ENCODE peak calls at places on chromosome X, in ten cellular contexts. Z is left lung; U is upper lobe of right lung; J is nucleus accumbens; F is NAMALWA; S is WERI-Rb-1; B is PC-9; Q is left cardiac atrium; A is CD4-positive, CD25-positive, alpha-beta regulatory T cell; I is pons. X is an unnamed sample.

GRCh38 chrX:154373340-154374306 is 811 bp downstream of the FLNA start:
- DNase-seq in I (peak), J (no peak), A (no peak), B (peak), U (peak), Z (peak), F (no peak), Q (peak), S (peak), X (peak)

GRCh38 chrX:146238173-146238572 is 420.5 kb downstream of the SLITRK2 start:
- DNase-seq in F (no peak), U (no peak), S (no peak), B (no peak), Q (no peak), I (no peak), A (no peak), J (no peak), Z (no peak), X (no peak)

GRCh38 chrX:31555506-31555905 is 483.7 kb upstream of the FTHL17 start:
- DNase-seq in F (no peak), S (no peak), Z (no peak), J (no peak), B (no peak), U (no peak), A (no peak), Q (no peak), I (no peak), X (no peak)

GRCh38 chrX:14753436-14753835 is 119.4 kb downstream of the FANCB start:
- DNase-seq in S (no peak), F (no peak), Z (no peak), A (no peak), Q (no peak), U (no peak), J (no peak), I (no peak), B (no peak), X (no peak)

GRCh38 chrX:111098874-111099273 is 2.9 kb downstream of the PAK3 start:
- DNase-seq in B (peak), F (peak), S (peak), A (peak), U (peak), Q (peak), J (peak), Z (peak), I (no peak), X (peak)

GRCh38 chrX:114635986-114636385 is 52.1 kb downstream of the HTR2C start:
- DNase-seq in I (no peak), S (no peak), F (no peak), B (no peak), Q (no peak), A (no peak), Z (no peak), U (no peak), J (no peak), X (no peak)

GRCh38 chrX:123807825-123808416 is 51.9 kb upstream of the XIAP start:
- DNase-seq in S (no peak), I (no peak), U (no peak), Z (no peak), Q (no peak), A (no peak), J (no peak), F (no peak), B (no peak), X (no peak)

GRCh38 chrX:3532571-3532970 is 180.9 kb downstream of the PRKX start:
- DNase-seq in I (no peak), U (no peak), B (no peak), Z (no peak), F (no peak), S (no peak), A (no peak), J (no peak), Q (no peak), X (no peak)

GRCh38 chrX:107629533-107629909 is 1.2 kb downstream of the PRPS1 start:
- DNase-seq in U (no peak), Q (no peak), J (no peak), S (no peak), F (peak), B (no peak), I (peak), A (no peak), Z (no peak), X (no peak)

GRCh38 chrX:113935516-113935915 is 648.4 kb upstream of the HTR2C start:
- DNase-seq in Z (no peak), U (no peak), I (no peak), A (no peak), B (no peak), J (no peak), F (no peak), Q (no peak), S (no peak), X (no peak)

GRCh38 chrX:106608016-106608415 is 3.8 kb upstream of the RADX start:
- DNase-seq in Z (no peak), J (peak), A (peak), F (no peak), I (no peak), B (no peak), U (no peak), Q (no peak), S (no peak), X (no peak)

GRCh38 chrX:12210196-12210815 is 72.0 kb downstream of the FRMPD4 start:
- DNase-seq in F (no peak), U (no peak), A (no peak), Z (peak), I (no peak), S (no peak), Q (peak), J (peak), B (no peak), X (no peak)

GRCh38 chrX:51494409-51494808 is 2.0 kb downstream of the NUDT11 start:
- DNase-seq in J (no peak), Q (no peak), A (no peak), Z (no peak), U (no peak), I (no peak), B (no peak), S (no peak), F (peak), X (no peak)

GRCh38 chrX:283115-283845 is 2.1 kb downstream of the PLCXD1 start:
- DNase-seq in Q (peak), U (peak), B (peak), F (peak), A (peak), Z (peak), J (no peak), S (peak), I (peak), X (peak)

GRCh38 chrX:9905288-9905687 is 61.9 kb upstream of the CLDN34 start:
- DNase-seq in Q (no peak), U (no peak), A (no peak), F (no peak), J (no peak), S (no peak), I (no peak), B (no peak), Z (no peak), X (no peak)

GRCh38 chrX:8711401-8711800 is 20.5 kb downstream of the ANOS1 start:
- DNase-seq in J (no peak), I (no peak), S (no peak), A (no peak), Q (no peak), F (peak), U (no peak), B (no peak), Z (no peak), X (no peak)

GRCh38 chrX:53048169-53049126 is at the start of gene GPR173:
- DNase-seq in Q (peak), A (no peak), S (peak), B (peak), I (peak), F (no peak), Z (peak), J (peak), U (peak), X (no peak)

GRCh38 chrX:39983715-39984114 is 114.0 kb downstream of the BCOR start:
- DNase-seq in S (no peak), J (no peak), F (no peak), I (no peak), A (no peak), Z (no peak), B (no peak), Q (no peak), U (no peak), X (no peak)

GRCh38 chrX:13293700-13294099 is 26.2 kb downstream of the ATXN3L start:
- DNase-seq in I (peak), U (no peak), S (no peak), Z (no peak), Q (no peak), J (no peak), B (no peak), A (no peak), F (no peak), X (no peak)

GRCh38 chrX:41733939-41734338 is 10.0 kb downstream of the GPR82 start:
- DNase-seq in Q (no peak), I (peak), A (no peak), U (no peak), S (no peak), F (peak), J (no peak), B (no peak), Z (no peak), X (peak)

GRCh38 chrX:80207327-80207726 is 192.8 kb downstream of the TBX22 start:
- DNase-seq in Q (no peak), Z (no peak), J (no peak), S (no peak), F (no peak), A (no peak), I (no peak), U (no peak), B (no peak), X (no peak)

GRCh38 chrX:10296581-10296980 is 139.8 kb downstream of the CLCN4 start:
- DNase-seq in I (peak), Z (no peak), F (no peak), A (no peak), B (no peak), J (no peak), Q (no peak), U (no peak), S (no peak), X (no peak)

GRCh38 chrX:48580662-48581061 is 6.4 kb downstream of the RBM3 start:
- DNase-seq in B (peak), J (no peak), I (no peak), F (no peak), Q (no peak), U (no peak), S (no peak), Z (no peak), A (no peak), X (no peak)

GRCh38 chrX:56569378-56570061 is 6.1 kb downstream of the UBQLN2 start:
- DNase-seq in U (no peak), Z (no peak), S (no peak), B (no peak), J (no peak), F (no peak), A (no peak), Q (no peak), I (peak), X (no peak)

GRCh38 chrX:29530520-29530919 is 684.8 kb upstream of the MAGEB2 start:
- DNase-seq in B (no peak), S (no peak), A (no peak), I (no peak), Z (no peak), U (no peak), J (no peak), F (no peak), Q (no peak), X (no peak)

GRCh38 chrX:352582-353314 is 34.0 kb downstream of the PPP2R3B start:
- DNase-seq in B (no peak), A (no peak), U (peak), Q (peak), Z (no peak), J (no peak), I (no peak), S (no peak), F (no peak), X (no peak)

GRCh38 chrX:103565752-103566151 is 19.6 kb upstream of the TCEAL4 start:
- DNase-seq in J (no peak), I (no peak), Z (no peak), Q (no peak), S (no peak), U (no peak), A (no peak), B (no peak), F (no peak), X (no peak)

GRCh38 chrX:8841911-8842310 is 40.7 kb upstream of the FAM9A start:
- DNase-seq in Z (no peak), F (no peak), A (no peak), B (no peak), S (no peak), U (no peak), Q (no peak), I (no peak), J (no peak), X (no peak)

GRCh38 chrX:148500428-148501120 is at the start of gene AFF2:
- DNase-seq in S (peak), B (no peak), U (peak), Q (peak), A (peak), J (no peak), I (no peak), F (peak), Z (no peak), X (peak)

GRCh38 chrX:53476371-53476770 is 42.2 kb upstream of the HSD17B10 start:
- DNase-seq in S (no peak), J (no peak), I (no peak), Z (no peak), B (no peak), A (no peak), U (no peak), F (no peak), Q (no peak), X (no peak)

GRCh38 chrX:114766541-114766940 is 182.7 kb downstream of the HTR2C start:
- DNase-seq in B (no peak), Z (no peak), S (no peak), J (no peak), I (no peak), A (no peak), F (no peak), Q (no peak), U (no peak), X (no peak)

GRCh38 chrX:153818571-153819397 is 11.6 kb downstream of the PDZD4 start:
- DNase-seq in F (no peak), I (no peak), U (no peak), A (peak), Q (peak), Z (no peak), S (peak), J (peak), B (peak), X (no peak)

GRCh38 chrX:132389480-132389879 is 99.4 kb downstream of the MBNL3 start:
- DNase-seq in F (no peak), J (no peak), A (no peak), Q (no peak), I (no peak), Z (no peak), B (no peak), S (no peak), U (no peak), X (no peak)

GRCh38 chrX:74536142-74537010 is 78.0 kb downstream of the RLIM start:
- DNase-seq in J (peak), F (no peak), Q (peak), Z (peak), B (no peak), A (peak), I (peak), U (peak), S (peak), X (peak)

GRCh38 chrX:118552501-118552900 is 56.9 kb downstream of the DOCK11 start:
- DNase-seq in J (no peak), A (no peak), U (no peak), F (no peak), I (no peak), S (no peak), Q (no peak), Z (peak), B (no peak), X (no peak)

GRCh38 chrX:135974279-135974856 is 580 bp upstream of the MMGT1 start:
- DNase-seq in B (peak), Z (peak), F (peak), J (peak), A (peak), I (peak), Q (peak), S (peak), U (peak), X (peak)

GRCh38 chrX:37746268-37746931 is 33.5 kb upstream of the CYBB start:
- DNase-seq in B (peak), A (no peak), Q (no peak), S (no peak), J (no peak), Z (no peak), U (no peak), I (no peak), F (no peak), X (no peak)

GRCh38 chrX:37871626-37872302 is 24.4 kb upstream of the DYNLT3 start:
- DNase-seq in A (no peak), J (no peak), U (no peak), B (no peak), F (no peak), I (no peak), S (no peak), Q (peak), Z (no peak), X (no peak)

X was measured in B cell.